ENCODE peak calls at places on chromosome 12, in nine cellular contexts. W is substantia nigra; X is GM03348; R is BE2C; D is stimulated activated CD8-positive, alpha-beta memory T cell treated with anti-CD3 and anti-CD28 coated beads, Interleukin-4, amount 100 ng/mL, for 1 hour; P is NCI-H774; M is endodermal cell; C is central memory CD4-positive, alpha-beta T cell; E is astrocyte of the hippocampus. U is an unnamed sample.

GRCh38 chr12:20142956-20143355 is 225.4 kb upstream of the PDE3A start:
- DNase-seq in W (no peak), X (no peak), R (no peak), D (no peak), P (no peak), M (peak), C (no peak), E (no peak), U (no peak)

GRCh38 chr12:21607701-21608100 is 3.1 kb upstream of the GYS2 start:
- DNase-seq in W (no peak), X (no peak), R (no peak), D (no peak), P (no peak), M (no peak), C (peak), E (peak), U (peak)

GRCh38 chr12:90510948-90511347 is 444.0 kb downstream of the CCER1 start:
- DNase-seq in W (no peak), X (no peak), R (no peak), D (no peak), P (no peak), M (no peak), C (no peak), E (peak), U (no peak)

GRCh38 chr12:18462437-18462836 is 201.1 kb downstream of the PIK3C2G start:
- DNase-seq in W (no peak), X (peak), R (no peak), D (no peak), P (no peak), M (no peak), C (no peak), E (peak), U (no peak)

GRCh38 chr12:52267699-52268098 is 6.7 kb upstream of the KRT86 start:
- DNase-seq in W (no peak), X (no peak), R (no peak), D (no peak), P (no peak), M (no peak), C (no peak), E (no peak), U (no peak)

GRCh38 chr12:80509781-80510556 is 65.9 kb downstream of the PTPRQ start:
- DNase-seq in W (no peak), X (peak), R (peak), D (no peak), P (no peak), M (no peak), C (no peak), E (no peak), U (no peak)

GRCh38 chr12:114918535-114919233 is 234.7 kb upstream of the TBX3 start:
- DNase-seq in W (no peak), X (peak), R (no peak), D (no peak), P (no peak), M (no peak), C (no peak), E (peak), U (no peak)

GRCh38 chr12:122123051-122123760 is 44.6 kb downstream of the MLXIP start:
- DNase-seq in W (peak), X (peak), R (peak), D (peak), P (peak), M (peak), C (peak), E (peak), U (peak)

GRCh38 chr12:89309815-89310214 is 42.5 kb downstream of the DUSP6 start:
- DNase-seq in W (no peak), X (no peak), R (no peak), D (no peak), P (no peak), M (no peak), C (no peak), E (no peak), U (no peak)

GRCh38 chr12:19179986-19180385 is 50.5 kb downstream of the PLEKHA5 start:
- DNase-seq in W (no peak), X (no peak), R (no peak), D (no peak), P (no peak), M (no peak), C (no peak), E (no peak), U (no peak)

GRCh38 chr12:116870306-116870705 is 10.9 kb downstream of the HRK start:
- DNase-seq in W (no peak), X (no peak), R (no peak), D (no peak), P (no peak), M (no peak), C (no peak), E (no peak), U (no peak)

GRCh38 chr12:42145552-42146215 is 1.0 kb upstream of the GXYLT1 start:
- DNase-seq in W (no peak), X (no peak), R (no peak), D (no peak), P (no peak), M (peak), C (no peak), E (no peak), U (peak)

GRCh38 chr12:2999265-2999841 is 40.2 kb downstream of the TEAD4 start:
- DNase-seq in W (no peak), X (no peak), R (no peak), D (no peak), P (no peak), M (peak), C (no peak), E (no peak), U (no peak)

GRCh38 chr12:96520767-96521166 is 31.4 kb downstream of the CFAP54 start:
- DNase-seq in W (no peak), X (no peak), R (no peak), D (no peak), P (no peak), M (no peak), C (no peak), E (no peak), U (no peak)

GRCh38 chr12:92503977-92504966 is 198.5 kb upstream of the PLEKHG7 start:
- DNase-seq in W (no peak), X (no peak), R (no peak), D (no peak), P (peak), M (no peak), C (no peak), E (peak), U (no peak)

GRCh38 chr12:82486524-82487235 is 128.4 kb downstream of the METTL25 start:
- DNase-seq in W (no peak), X (no peak), R (no peak), D (no peak), P (no peak), M (no peak), C (no peak), E (peak), U (no peak)

GRCh38 chr12:48776956-48777355 is 11.9 kb downstream of the ADCY6 start:
- DNase-seq in W (no peak), X (no peak), R (no peak), D (no peak), P (no peak), M (no peak), C (no peak), E (no peak), U (no peak)

GRCh38 chr12:18246057-18246456 is 15.3 kb upstream of the PIK3C2G start:
- DNase-seq in W (no peak), X (no peak), R (no peak), D (no peak), P (no peak), M (no peak), C (no peak), E (no peak), U (no peak)

GRCh38 chr12:121857322-121858246 is 1.1 kb downstream of the HPD start:
- DNase-seq in W (no peak), X (no peak), R (no peak), D (no peak), P (no peak), M (peak), C (no peak), E (peak), U (no peak)

GRCh38 chr12:132324841-132325732 is 4.3 kb downstream of the GALNT9 start:
- DNase-seq in W (no peak), X (no peak), R (no peak), D (no peak), P (no peak), M (no peak), C (no peak), E (no peak), U (no peak)

GRCh38 chr12:116651089-116651488 is 86.8 kb downstream of the SPRING1 start:
- DNase-seq in W (no peak), X (no peak), R (no peak), D (no peak), P (no peak), M (no peak), C (no peak), E (no peak), U (no peak)

GRCh38 chr12:111444706-111445310 is 39.1 kb downstream of the SH2B3 start:
- DNase-seq in W (no peak), X (no peak), R (peak), D (peak), P (no peak), M (peak), C (peak), E (no peak), U (no peak)

GRCh38 chr12:124520258-124520657 is 47.2 kb downstream of the NCOR2 start:
- DNase-seq in W (no peak), X (no peak), R (no peak), D (no peak), P (peak), M (no peak), C (no peak), E (peak), U (peak)

GRCh38 chr12:113874999-113875561 is 91.0 kb downstream of the RBM19 start:
- DNase-seq in W (no peak), X (no peak), R (no peak), D (no peak), P (no peak), M (no peak), C (no peak), E (peak), U (no peak)

GRCh38 chr12:53180931-53181645 is 363 bp upstream of the CSAD start:
- DNase-seq in W (peak), X (peak), R (peak), D (peak), P (peak), M (peak), C (no peak), E (peak), U (peak)

GRCh38 chr12:2566161-2566560 is 228.6 kb upstream of the FKBP4 start:
- DNase-seq in W (no peak), X (no peak), R (no peak), D (no peak), P (no peak), M (no peak), C (no peak), E (no peak), U (no peak)

GRCh38 chr12:124289634-124290600 is 5.0 kb upstream of the RFLNA start:
- DNase-seq in W (no peak), X (peak), R (no peak), D (no peak), P (no peak), M (no peak), C (no peak), E (no peak), U (no peak)

U was measured in DMS153.